ENCODE peak calls at places on chromosomes 1 and 21, in six cellular contexts. N is AG10803; M is stimulated activated CD4-positive, alpha-beta T cell treated with anti-CD3 and anti-CD28 coated beads, Interleukin-2, amount 100 ng/mL, for 48 hours; P is activated T-cell treated with anti-CD3 and anti-CD28 coated beads for 24 hours; D is COR-L47; O is 8988T. Q is an unnamed sample.
A peak's percentile ranks its signal among the peaks of the same experiment; 100 is the strongest.

GRCh38 chr1:24897263-24898151 is 32.6 kb downstream of the RUNX3 start:
- DNase-seq in N (no peak), M (no peak), P (no peak), D (no peak), O (no peak), Q (no peak)

GRCh38 chr1:24107462-24108225 is 4.3 kb downstream of the MYOM3 start:
- DNase-seq in N (peak; percentile 51), M (no peak), P (no peak), D (no peak), O (no peak), Q (no peak)

GRCh38 chr1:19484338-19484792 is 974 bp downstream of the CAPZB start:
- DNase-seq in N (no peak), M (no peak), P (no peak), D (no peak), O (no peak), Q (no peak)

GRCh38 chr1:53294557-53294956 is 33.3 kb downstream of the LRP8 start:
- DNase-seq in N (peak; percentile 45), M (peak; percentile 35), P (peak; percentile 49), D (no peak), O (no peak), Q (no peak)

GRCh38 chr1:87115317-87115885 is 201.0 kb downstream of the HS2ST1 start:
- DNase-seq in N (peak; percentile 93), M (no peak), P (no peak), D (no peak), O (no peak), Q (no peak)

GRCh38 chr1:9302745-9303524 is 10.2 kb downstream of the SPSB1 start:
- DNase-seq in N (peak; percentile 97), M (no peak), P (no peak), D (no peak), O (no peak), Q (no peak)

GRCh38 chr1:235642021-235642942 is 7.3 kb downstream of the GNG4 start:
- DNase-seq in N (no peak), M (peak; percentile 23), P (peak; percentile 37), D (peak; percentile 61), O (no peak), Q (peak; percentile 52)

GRCh38 chr1:153531638-153532037 is 4.2 kb downstream of the S100A6 start:
- DNase-seq in N (no peak), M (no peak), P (no peak), D (no peak), O (no peak), Q (no peak)

GRCh38 chr1:66690666-66691381 is 61.4 kb upstream of the DYNLT5 start:
- DNase-seq in N (peak; percentile 22), M (no peak), P (no peak), D (no peak), O (no peak), Q (no peak)

GRCh38 chr1:40450491-40451237 is 388 bp downstream of the ZFP69B start:
- DNase-seq in N (peak; percentile 37), M (peak; percentile 71), P (peak; percentile 77), D (peak; percentile 16), O (no peak), Q (peak; percentile 30)

GRCh38 chr1:248831842-248832241 is 6.1 kb upstream of the SH3BP5L start:
- DNase-seq in N (no peak), M (no peak), P (no peak), D (no peak), O (no peak), Q (no peak)

GRCh38 chr1:18583326-18583941 is 47.2 kb upstream of the PAX7 start:
- DNase-seq in N (peak; percentile 4), M (no peak), P (no peak), D (no peak), O (no peak), Q (no peak)

GRCh38 chr1:176820292-176821056 is 344.0 kb downstream of the ASTN1 start:
- DNase-seq in N (peak; percentile 67), M (no peak), P (no peak), D (no peak), O (no peak), Q (no peak)

GRCh38 chr1:4752059-4752458 is 97.7 kb downstream of the AJAP1 start:
- DNase-seq in N (no peak), M (no peak), P (no peak), D (no peak), O (no peak), Q (no peak)

GRCh38 chr1:203668401-203668800 is 41.8 kb downstream of the ATP2B4 start:
- DNase-seq in N (no peak), M (no peak), P (no peak), D (no peak), O (no peak), Q (no peak)

GRCh38 chr1:50271968-50272578 is 151.2 kb downstream of the DMRTA2 start:
- DNase-seq in N (peak; percentile 13), M (no peak), P (no peak), D (no peak), O (no peak), Q (peak; percentile 43)

GRCh38 chr1:47913225-47913823 is 83.9 kb downstream of the TRABD2B start:
- DNase-seq in N (no peak), M (no peak), P (no peak), D (no peak), O (no peak), Q (no peak)

GRCh38 chr21:32955307-32955937 is 70.3 kb upstream of the OLIG2 start:
- DNase-seq in N (no peak), M (no peak), P (no peak), D (no peak), O (no peak), Q (no peak)

GRCh38 chr1:85850238-85850637 is 142.0 kb upstream of the ZNHIT6 start:
- DNase-seq in N (peak; percentile 95), M (no peak), P (no peak), D (no peak), O (no peak), Q (no peak)

GRCh38 chr21:17512245-17513213 is at the start of gene CXADR:
- DNase-seq in N (no peak), M (peak; percentile 70), P (peak; percentile 62), D (peak; percentile 90), O (peak; percentile 66), Q (peak; percentile 72)

GRCh38 chr21:46552865-46553379 is 52.0 kb downstream of the S100B start:
- DNase-seq in N (no peak), M (no peak), P (no peak), D (no peak), O (no peak), Q (no peak)

GRCh38 chr21:37644666-37645065 is 271.6 kb downstream of the KCNJ6 start:
- DNase-seq in N (no peak), M (no peak), P (no peak), D (no peak), O (no peak), Q (no peak)

GRCh38 chr1:234658143-234658542 is 48.2 kb upstream of the IRF2BP2 start:
- DNase-seq in N (peak; percentile 81), M (no peak), P (no peak), D (no peak), O (no peak), Q (no peak)

GRCh38 chr1:36154765-36155559 is 998 bp upstream of the MAP7D1 start:
- DNase-seq in N (no peak), M (no peak), P (no peak), D (no peak), O (no peak), Q (no peak)

GRCh38 chr1:22874785-22875184 is 97.9 kb downstream of the LACTBL1 start:
- DNase-seq in N (no peak), M (no peak), P (no peak), D (no peak), O (no peak), Q (no peak)

GRCh38 chr1:4044967-4045366 is 144.9 kb upstream of the C1orf174 start:
- DNase-seq in N (no peak), M (no peak), P (no peak), D (no peak), O (no peak), Q (no peak)

GRCh38 chr1:185453496-185454192 is 136.6 kb upstream of the IVNS1ABP start:
- DNase-seq in N (peak; percentile 92), M (no peak), P (no peak), D (no peak), O (no peak), Q (no peak)

GRCh38 chr1:93021539-93022134 is 57.4 kb upstream of the MTF2 start:
- DNase-seq in N (peak; percentile 62), M (no peak), P (no peak), D (peak; percentile 8), O (peak; percentile 11), Q (no peak)

GRCh38 chr1:43274125-43274803 is 4.5 kb downstream of the TMEM125 start:
- DNase-seq in N (peak; percentile 38), M (peak; percentile 19), P (peak; percentile 23), D (peak; percentile 19), O (peak; percentile 62), Q (no peak)

GRCh38 chr1:3481046-3481445 is 26.6 kb downstream of the ARHGEF16 start:
- DNase-seq in N (no peak), M (no peak), P (no peak), D (no peak), O (no peak), Q (no peak)

GRCh38 chr1:161989108-161989507 is 34.6 kb downstream of the OLFML2B start:
- DNase-seq in N (peak; percentile 28), M (no peak), P (no peak), D (no peak), O (no peak), Q (no peak)

GRCh38 chr1:8903908-8904650 is 25.6 kb upstream of the ENO1 start:
- DNase-seq in N (peak; percentile 98), M (no peak), P (no peak), D (no peak), O (peak; percentile 55), Q (no peak)

GRCh38 chr1:16719571-16720402 is 20.5 kb upstream of the RNU1-4 start:
- DNase-seq in N (no peak), M (no peak), P (no peak), D (no peak), O (no peak), Q (no peak)

GRCh38 chr21:43333301-43334062 is 93.4 kb downstream of the SIK1 start:
- DNase-seq in N (peak; percentile 94), M (no peak), P (no peak), D (peak; percentile 33), O (peak; percentile 65), Q (no peak)

GRCh38 chr1:29655945-29656866 is 419.9 kb downstream of the PTPRU start:
- DNase-seq in N (no peak), M (no peak), P (no peak), D (no peak), O (no peak), Q (no peak)

GRCh38 chr1:70142120-70142519 is 63.3 kb downstream of the LRRC40 start:
- DNase-seq in N (peak; percentile 63), M (no peak), P (no peak), D (no peak), O (no peak), Q (no peak)

GRCh38 chr1:201555593-201555945 is 16.6 kb downstream of the NAV1 start:
- DNase-seq in N (no peak), M (no peak), P (no peak), D (no peak), O (no peak), Q (no peak)

GRCh38 chr1:228830954-228831481 is 95.7 kb downstream of the RHOU start:
- DNase-seq in N (peak; percentile 41), M (no peak), P (no peak), D (no peak), O (no peak), Q (peak; percentile 30)

GRCh38 chr21:23478381-23478780 is 2128.9 kb downstream of the MRPL39 start:
- DNase-seq in N (no peak), M (no peak), P (no peak), D (no peak), O (no peak), Q (no peak)

Q was measured in GM12892.